ENCODE peak calls at places on chromosomes 6 and 20, in ten cellular contexts. One of them, this sample, is unnamed.

GRCh38 chr6:55895972-55896371 is 20.6 kb upstream of the BMP5 start:
- DNase-seq in NB4: no peak
- DNase-seq in uterus: no peak
- DNase-seq in IMR-90: no peak
- DNase-seq in transverse colon: no peak
- DNase-seq in lower leg skin: no peak
- DNase-seq in testis: no peak
- DNase-seq in Peyer's patch: no peak
- DNase-seq in A549: no peak
- DNase-seq in stomach: no peak
- DNase-seq in this sample: no peak

GRCh38 chr6:56757585-56757984 is 114.9 kb upstream of the DST start:
- DNase-seq in NB4: peak; percentile 51
- DNase-seq in uterus: no peak
- DNase-seq in IMR-90: peak; percentile 71
- DNase-seq in transverse colon: peak; percentile 52
- DNase-seq in lower leg skin: no peak
- DNase-seq in testis: no peak
- DNase-seq in Peyer's patch: no peak
- DNase-seq in A549: peak; percentile 72
- DNase-seq in stomach: peak; percentile 69
- DNase-seq in this sample: peak; percentile 24

GRCh38 chr20:4063631-4064030 is 48.3 kb upstream of the RNF24 start:
- DNase-seq in NB4: peak; percentile 57
- DNase-seq in uterus: no peak
- DNase-seq in IMR-90: peak; percentile 41
- DNase-seq in transverse colon: no peak
- DNase-seq in lower leg skin: no peak
- DNase-seq in testis: no peak
- DNase-seq in Peyer's patch: no peak
- DNase-seq in A549: no peak
- DNase-seq in stomach: no peak
- DNase-seq in this sample: no peak

GRCh38 chr20:63740501-63741353 is 1.2 kb downstream of the SLC2A4RG start:
- DNase-seq in NB4: peak; percentile 95
- DNase-seq in uterus: peak; percentile 98
- DNase-seq in IMR-90: peak; percentile 86
- DNase-seq in transverse colon: peak; percentile 93
- DNase-seq in lower leg skin: peak; percentile 89
- DNase-seq in testis: peak; percentile 93
- DNase-seq in Peyer's patch: peak; percentile 93
- DNase-seq in A549: peak; percentile 90
- DNase-seq in stomach: peak; percentile 95
- DNase-seq in this sample: peak; percentile 96

GRCh38 chr6:39933669-39934059 is 598 bp downstream of the MOCS1 start:
- DNase-seq in NB4: no peak
- DNase-seq in uterus: no peak
- DNase-seq in IMR-90: no peak
- DNase-seq in transverse colon: no peak
- DNase-seq in lower leg skin: no peak
- DNase-seq in testis: no peak
- DNase-seq in Peyer's patch: no peak
- DNase-seq in A549: no peak
- DNase-seq in stomach: no peak
- DNase-seq in this sample: no peak

GRCh38 chr6:80094017-80094416 is 12.5 kb upstream of the BCKDHB start:
- DNase-seq in NB4: peak; percentile 33
- DNase-seq in uterus: no peak
- DNase-seq in IMR-90: peak; percentile 21
- DNase-seq in transverse colon: no peak
- DNase-seq in lower leg skin: no peak
- DNase-seq in testis: no peak
- DNase-seq in Peyer's patch: no peak
- DNase-seq in A549: peak; percentile 11
- DNase-seq in stomach: no peak
- DNase-seq in this sample: no peak

GRCh38 chr6:153965996-153966395 is 73.0 kb upstream of the OPRM1 start:
- DNase-seq in NB4: peak; percentile 19
- DNase-seq in uterus: no peak
- DNase-seq in IMR-90: no peak
- DNase-seq in transverse colon: no peak
- DNase-seq in lower leg skin: no peak
- DNase-seq in testis: no peak
- DNase-seq in Peyer's patch: no peak
- DNase-seq in A549: no peak
- DNase-seq in stomach: no peak
- DNase-seq in this sample: no peak

GRCh38 chr6:15352884-15353283 is 107.0 kb downstream of the JARID2 start:
- DNase-seq in NB4: no peak
- DNase-seq in uterus: no peak
- DNase-seq in IMR-90: peak; percentile 42
- DNase-seq in transverse colon: no peak
- DNase-seq in lower leg skin: no peak
- DNase-seq in testis: no peak
- DNase-seq in Peyer's patch: no peak
- DNase-seq in A549: no peak
- DNase-seq in stomach: no peak
- DNase-seq in this sample: no peak

GRCh38 chr20:36018208-36018988 is 50.0 kb downstream of the CNBD2 start:
- DNase-seq in NB4: no peak
- DNase-seq in uterus: no peak
- DNase-seq in IMR-90: no peak
- DNase-seq in transverse colon: peak; percentile 16
- DNase-seq in lower leg skin: no peak
- DNase-seq in testis: peak; percentile 24
- DNase-seq in Peyer's patch: no peak
- DNase-seq in A549: peak; percentile 19
- DNase-seq in stomach: no peak
- DNase-seq in this sample: no peak

DNA sequence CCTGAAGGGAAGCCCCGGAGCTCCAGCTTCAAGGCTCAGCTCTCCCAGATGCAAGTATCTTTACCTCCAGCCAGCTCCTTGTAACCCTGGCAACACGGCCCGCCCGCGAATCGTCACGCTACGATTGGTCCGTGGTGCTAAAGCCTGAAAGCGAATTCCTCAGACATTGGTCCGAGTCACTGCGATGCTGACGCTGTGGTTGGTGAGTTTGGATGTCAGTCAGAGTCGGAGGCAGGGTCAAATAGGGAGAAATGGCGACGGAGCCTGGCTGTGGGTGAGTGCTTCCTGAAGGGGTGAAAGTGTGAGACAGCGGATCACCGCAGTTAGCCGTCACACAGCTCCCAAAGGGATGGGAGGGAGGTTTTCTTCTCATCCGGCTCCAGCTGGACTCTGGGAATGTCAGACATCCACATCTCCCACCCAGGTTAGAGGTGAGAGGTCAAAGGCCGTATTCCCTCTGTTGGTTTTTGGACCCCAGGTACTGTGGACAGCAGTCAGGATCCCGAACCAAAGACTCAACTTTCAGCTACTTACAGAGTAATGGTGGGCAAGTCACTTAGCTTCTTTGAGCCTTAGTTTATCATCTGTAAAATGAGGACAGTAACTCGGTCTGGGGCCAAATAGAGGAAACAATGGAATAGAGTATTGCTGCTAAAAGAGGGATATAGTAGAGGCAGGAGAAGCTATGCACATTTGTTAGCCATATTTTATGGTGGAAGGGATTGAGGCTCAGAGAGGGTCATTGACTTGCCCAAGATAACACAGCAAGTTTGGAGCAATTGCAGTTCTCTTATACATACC is at the start of gene ZSWIM1:
- DNase-seq in NB4: peak; percentile 99
- DNase-seq in uterus: peak; percentile 100
- DNase-seq in IMR-90: peak; percentile 99
- DNase-seq in transverse colon: peak; percentile 100
- DNase-seq in lower leg skin: peak; percentile 100
- DNase-seq in testis: peak; percentile 100
- DNase-seq in Peyer's patch: peak; percentile 100
- DNase-seq in A549: peak; percentile 98
- DNase-seq in stomach: peak; percentile 100
- DNase-seq in this sample: peak; percentile 99
- TF ChIP-seq POLR2A in NB4: peak; percentile 97
- TF ChIP-seq POLR2A in uterus: peak; percentile 47
- TF ChIP-seq POLR2A in IMR-90: peak; percentile 92
- TF ChIP-seq POLR2A in transverse colon: peak; percentile 60
- TF ChIP-seq POLR2A in lower leg skin: no peak
- TF ChIP-seq POLR2A in testis: no peak
- TF ChIP-seq POLR2A in Peyer's patch: peak; percentile 58
- TF ChIP-seq POLR2A in A549: peak; percentile 89
- TF ChIP-seq POLR2A in stomach: no peak
- TF ChIP-seq POLR2A in this sample: no peak

DNA sequence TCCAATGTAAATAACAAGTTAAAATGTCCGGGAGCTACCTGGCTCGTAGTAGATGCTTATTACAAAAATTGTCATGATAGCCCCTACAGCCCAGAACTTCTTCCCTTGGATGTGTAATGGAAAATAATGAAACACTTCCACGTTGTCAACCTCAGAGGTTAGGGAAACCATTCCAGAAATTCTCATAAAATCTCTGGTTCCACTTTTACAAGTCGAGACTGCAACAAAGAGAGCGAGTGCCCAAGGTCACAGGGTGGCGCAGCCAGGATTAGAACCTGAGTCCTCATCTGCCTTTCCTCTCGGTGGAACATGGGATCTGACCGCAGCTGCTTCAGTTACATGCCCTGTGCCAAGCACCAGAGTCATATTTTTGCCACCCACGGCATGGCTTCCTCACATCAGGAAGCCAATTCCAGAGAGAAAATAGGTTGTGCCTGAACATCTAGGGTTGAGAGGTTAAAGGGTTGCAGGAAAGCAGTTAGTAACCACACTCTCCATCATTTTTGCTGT is 157.6 kb downstream of the SOBP start:
- DNase-seq in NB4: no peak
- DNase-seq in uterus: no peak
- DNase-seq in IMR-90: no peak
- DNase-seq in transverse colon: no peak
- DNase-seq in lower leg skin: no peak
- DNase-seq in testis: no peak
- DNase-seq in Peyer's patch: no peak
- DNase-seq in A549: no peak
- DNase-seq in stomach: no peak
- DNase-seq in this sample: no peak
- TF ChIP-seq CTCF in NB4: no peak
- TF ChIP-seq CTCF in uterus: no peak
- TF ChIP-seq CTCF in IMR-90: no peak
- TF ChIP-seq CTCF in transverse colon: no peak
- TF ChIP-seq CTCF in lower leg skin: no peak
- TF ChIP-seq CTCF in testis: no peak
- TF ChIP-seq CTCF in Peyer's patch: no peak
- TF ChIP-seq CTCF in A549: no peak
- TF ChIP-seq CTCF in stomach: no peak
- TF ChIP-seq CTCF in this sample: no peak

GRCh38 chr6:73515204-73516101 is 5.4 kb downstream of the EEF1A1 start:
- DNase-seq in NB4: peak; percentile 84
- DNase-seq in uterus: peak; percentile 25
- DNase-seq in IMR-90: peak; percentile 88
- DNase-seq in transverse colon: peak; percentile 56
- DNase-seq in lower leg skin: peak; percentile 47
- DNase-seq in testis: peak; percentile 75
- DNase-seq in Peyer's patch: no peak
- DNase-seq in A549: peak; percentile 80
- DNase-seq in stomach: peak; percentile 48
- DNase-seq in this sample: peak; percentile 76

GRCh38 chr6:73513496-73513854 is 7.4 kb downstream of the EEF1A1 start:
- DNase-seq in NB4: peak; percentile 37
- DNase-seq in uterus: no peak
- DNase-seq in IMR-90: peak; percentile 51
- DNase-seq in transverse colon: no peak
- DNase-seq in lower leg skin: no peak
- DNase-seq in testis: no peak
- DNase-seq in Peyer's patch: no peak
- DNase-seq in A549: peak; percentile 20
- DNase-seq in stomach: no peak
- DNase-seq in this sample: no peak

GRCh38 chr6:73519943-73520687 is 717 bp downstream of the EEF1A1 start:
- DNase-seq in NB4: peak; percentile 78
- DNase-seq in uterus: peak; percentile 73
- DNase-seq in IMR-90: peak; percentile 78
- DNase-seq in transverse colon: peak; percentile 78
- DNase-seq in lower leg skin: peak; percentile 69
- DNase-seq in testis: peak; percentile 68
- DNase-seq in Peyer's patch: peak; percentile 85
- DNase-seq in A549: peak; percentile 72
- DNase-seq in stomach: peak; percentile 73
- DNase-seq in this sample: peak; percentile 84

GRCh38 chr6:73514746-73515110 is 6.1 kb downstream of the EEF1A1 start:
- DNase-seq in NB4: peak; percentile 62
- DNase-seq in uterus: no peak
- DNase-seq in IMR-90: peak; percentile 34
- DNase-seq in transverse colon: no peak
- DNase-seq in lower leg skin: no peak
- DNase-seq in testis: no peak
- DNase-seq in Peyer's patch: no peak
- DNase-seq in A549: peak; percentile 33
- DNase-seq in stomach: no peak
- DNase-seq in this sample: no peak

GRCh38 chr6:73516712-73517489 is 3.9 kb downstream of the EEF1A1 start:
- DNase-seq in NB4: peak; percentile 54
- DNase-seq in uterus: no peak
- DNase-seq in IMR-90: peak; percentile 14
- DNase-seq in transverse colon: no peak
- DNase-seq in lower leg skin: no peak
- DNase-seq in testis: no peak
- DNase-seq in Peyer's patch: no peak
- DNase-seq in A549: no peak
- DNase-seq in stomach: no peak
- DNase-seq in this sample: no peak
- TF ChIP-seq POLR2A in NB4: no peak
- TF ChIP-seq POLR2A in uterus: no peak
- TF ChIP-seq POLR2A in IMR-90: peak; percentile 71
- TF ChIP-seq POLR2A in transverse colon: no peak
- TF ChIP-seq POLR2A in lower leg skin: no peak
- TF ChIP-seq POLR2A in testis: no peak
- TF ChIP-seq POLR2A in Peyer's patch: no peak
- TF ChIP-seq POLR2A in A549: no peak
- TF ChIP-seq POLR2A in stomach: no peak
- TF ChIP-seq POLR2A in this sample: peak; percentile 18

DNA sequence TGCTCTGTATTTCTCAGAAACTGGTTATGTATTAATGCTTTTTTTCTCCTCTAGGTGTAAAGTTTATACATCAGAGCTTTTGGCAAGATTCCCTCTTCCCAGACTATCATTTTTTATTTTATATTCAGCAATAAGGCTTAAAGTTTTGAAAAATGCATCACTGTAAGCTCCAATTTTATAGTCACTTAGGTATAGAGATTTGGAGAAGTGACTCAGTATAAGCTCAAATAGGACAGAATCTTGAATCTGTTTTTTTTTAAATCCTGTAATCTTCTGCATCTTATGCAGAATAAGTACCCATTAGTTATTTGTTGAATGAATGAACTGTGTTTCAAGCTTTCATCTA is 1.0 kb downstream of the NCOA7 start:
- DNase-seq in NB4: no peak
- DNase-seq in uterus: no peak
- DNase-seq in IMR-90: no peak
- DNase-seq in transverse colon: no peak
- DNase-seq in lower leg skin: no peak
- DNase-seq in testis: no peak
- DNase-seq in Peyer's patch: no peak
- DNase-seq in A549: no peak
- DNase-seq in stomach: no peak
- DNase-seq in this sample: no peak
- TF ChIP-seq CTCF in NB4: no peak
- TF ChIP-seq CTCF in uterus: no peak
- TF ChIP-seq CTCF in IMR-90: no peak
- TF ChIP-seq CTCF in transverse colon: no peak
- TF ChIP-seq CTCF in lower leg skin: no peak
- TF ChIP-seq CTCF in testis: no peak
- TF ChIP-seq CTCF in Peyer's patch: peak; percentile 37
- TF ChIP-seq CTCF in A549: no peak
- TF ChIP-seq CTCF in stomach: no peak
- TF ChIP-seq CTCF in this sample: no peak